ENCODE peak calls at places on chromosome 1, in ten cellular contexts. One of them, this sample, is unnamed.

GRCh38 chr1:203572134-203572625 is 54.5 kb upstream of the ATP2B4 start:
- DNase-seq in effector memory CD4-positive, alpha-beta T cell: no peak
- DNase-seq in GM04504: no peak
- DNase-seq in substantia nigra: no peak
- DNase-seq in MV-4-11: no peak
- DNase-seq in iPS-NIHi11: peak
- DNase-seq in pons: no peak
- DNase-seq in amniotic stem cell: no peak
- DNase-seq in fibroblast of lung: peak
- DNase-seq in H54: no peak
- DNase-seq in this sample: peak

GRCh38 chr1:238345837-238346236 is 455.1 kb upstream of the ZP4 start:
- DNase-seq in effector memory CD4-positive, alpha-beta T cell: no peak
- DNase-seq in GM04504: no peak
- DNase-seq in substantia nigra: no peak
- DNase-seq in MV-4-11: no peak
- DNase-seq in iPS-NIHi11: no peak
- DNase-seq in pons: no peak
- DNase-seq in amniotic stem cell: no peak
- DNase-seq in fibroblast of lung: no peak
- DNase-seq in H54: no peak
- DNase-seq in this sample: no peak

GRCh38 chr1:201400257-201401230 is 1.4 kb upstream of the LAD1 start:
- DNase-seq in effector memory CD4-positive, alpha-beta T cell: no peak
- DNase-seq in GM04504: no peak
- DNase-seq in substantia nigra: no peak
- DNase-seq in MV-4-11: no peak
- DNase-seq in iPS-NIHi11: no peak
- DNase-seq in pons: no peak
- DNase-seq in amniotic stem cell: no peak
- DNase-seq in fibroblast of lung: no peak
- DNase-seq in H54: no peak
- DNase-seq in this sample: no peak

GRCh38 chr1:157099633-157100009 is at the start of gene ETV3L:
- DNase-seq in effector memory CD4-positive, alpha-beta T cell: no peak
- DNase-seq in GM04504: no peak
- DNase-seq in substantia nigra: no peak
- DNase-seq in MV-4-11: peak
- DNase-seq in iPS-NIHi11: peak
- DNase-seq in pons: no peak
- DNase-seq in amniotic stem cell: no peak
- DNase-seq in fibroblast of lung: no peak
- DNase-seq in H54: no peak
- DNase-seq in this sample: no peak

GRCh38 chr1:212976586-212976985 is 26.2 kb downstream of the VASH2 start:
- DNase-seq in effector memory CD4-positive, alpha-beta T cell: no peak
- DNase-seq in GM04504: no peak
- DNase-seq in substantia nigra: no peak
- DNase-seq in MV-4-11: no peak
- DNase-seq in iPS-NIHi11: no peak
- DNase-seq in pons: no peak
- DNase-seq in amniotic stem cell: no peak
- DNase-seq in fibroblast of lung: no peak
- DNase-seq in H54: no peak
- DNase-seq in this sample: no peak

GRCh38 chr1:39141925-39142324 is 62.6 kb upstream of the MACF1 start:
- DNase-seq in effector memory CD4-positive, alpha-beta T cell: no peak
- DNase-seq in GM04504: no peak
- DNase-seq in substantia nigra: no peak
- DNase-seq in MV-4-11: no peak
- DNase-seq in iPS-NIHi11: peak
- DNase-seq in pons: no peak
- DNase-seq in amniotic stem cell: no peak
- DNase-seq in fibroblast of lung: peak
- DNase-seq in H54: no peak
- DNase-seq in this sample: no peak

GRCh38 chr1:66940968-66941367 is 16.2 kb downstream of the MIER1 start:
- DNase-seq in effector memory CD4-positive, alpha-beta T cell: no peak
- DNase-seq in GM04504: no peak
- DNase-seq in substantia nigra: no peak
- DNase-seq in MV-4-11: no peak
- DNase-seq in iPS-NIHi11: no peak
- DNase-seq in pons: no peak
- DNase-seq in amniotic stem cell: no peak
- DNase-seq in fibroblast of lung: no peak
- DNase-seq in H54: no peak
- DNase-seq in this sample: no peak

GRCh38 chr1:220521755-220522154 is 6.2 kb upstream of the MARK1 start:
- DNase-seq in effector memory CD4-positive, alpha-beta T cell: no peak
- DNase-seq in GM04504: no peak
- DNase-seq in substantia nigra: no peak
- DNase-seq in MV-4-11: no peak
- DNase-seq in iPS-NIHi11: no peak
- DNase-seq in pons: no peak
- DNase-seq in amniotic stem cell: no peak
- DNase-seq in fibroblast of lung: no peak
- DNase-seq in H54: no peak
- DNase-seq in this sample: no peak

GRCh38 chr1:47792786-47793185 is 204.4 kb downstream of the TRABD2B start:
- DNase-seq in effector memory CD4-positive, alpha-beta T cell: no peak
- DNase-seq in GM04504: no peak
- DNase-seq in substantia nigra: no peak
- DNase-seq in MV-4-11: no peak
- DNase-seq in iPS-NIHi11: no peak
- DNase-seq in pons: no peak
- DNase-seq in amniotic stem cell: no peak
- DNase-seq in fibroblast of lung: no peak
- DNase-seq in H54: no peak
- DNase-seq in this sample: no peak

GRCh38 chr1:173453982-173454381 is 23.2 kb upstream of the PRDX6 start:
- DNase-seq in effector memory CD4-positive, alpha-beta T cell: no peak
- DNase-seq in GM04504: no peak
- DNase-seq in substantia nigra: no peak
- DNase-seq in MV-4-11: no peak
- DNase-seq in iPS-NIHi11: no peak
- DNase-seq in pons: no peak
- DNase-seq in amniotic stem cell: no peak
- DNase-seq in fibroblast of lung: no peak
- DNase-seq in H54: no peak
- DNase-seq in this sample: no peak

GRCh38 chr1:49297783-49298182 is 521.1 kb upstream of the BEND5 start:
- DNase-seq in effector memory CD4-positive, alpha-beta T cell: no peak
- DNase-seq in GM04504: no peak
- DNase-seq in substantia nigra: no peak
- DNase-seq in MV-4-11: no peak
- DNase-seq in iPS-NIHi11: no peak
- DNase-seq in pons: no peak
- DNase-seq in amniotic stem cell: no peak
- DNase-seq in fibroblast of lung: no peak
- DNase-seq in H54: no peak
- DNase-seq in this sample: peak

GRCh38 chr1:44784094-44785026 is 3.6 kb downstream of the BEST4 start:
- DNase-seq in effector memory CD4-positive, alpha-beta T cell: no peak
- DNase-seq in GM04504: no peak
- DNase-seq in substantia nigra: no peak
- DNase-seq in MV-4-11: no peak
- DNase-seq in iPS-NIHi11: peak
- DNase-seq in pons: no peak
- DNase-seq in amniotic stem cell: no peak
- DNase-seq in fibroblast of lung: no peak
- DNase-seq in H54: no peak
- DNase-seq in this sample: no peak

GRCh38 chr1:80217377-80217986 is 1211.0 kb upstream of the ADGRL4 start:
- DNase-seq in effector memory CD4-positive, alpha-beta T cell: no peak
- DNase-seq in GM04504: no peak
- DNase-seq in substantia nigra: no peak
- DNase-seq in MV-4-11: peak
- DNase-seq in iPS-NIHi11: peak
- DNase-seq in pons: peak
- DNase-seq in amniotic stem cell: peak
- DNase-seq in fibroblast of lung: peak
- DNase-seq in H54: peak
- DNase-seq in this sample: peak

GRCh38 chr1:20715406-20715805 is 2.4 kb downstream of the KIF17 start:
- DNase-seq in effector memory CD4-positive, alpha-beta T cell: no peak
- DNase-seq in GM04504: no peak
- DNase-seq in substantia nigra: no peak
- DNase-seq in MV-4-11: no peak
- DNase-seq in iPS-NIHi11: no peak
- DNase-seq in pons: no peak
- DNase-seq in amniotic stem cell: no peak
- DNase-seq in fibroblast of lung: no peak
- DNase-seq in H54: no peak
- DNase-seq in this sample: no peak

GRCh38 chr1:66571789-66572188 is 37.8 kb downstream of the SGIP1 start:
- DNase-seq in effector memory CD4-positive, alpha-beta T cell: no peak
- DNase-seq in GM04504: no peak
- DNase-seq in substantia nigra: no peak
- DNase-seq in MV-4-11: no peak
- DNase-seq in iPS-NIHi11: no peak
- DNase-seq in pons: no peak
- DNase-seq in amniotic stem cell: no peak
- DNase-seq in fibroblast of lung: no peak
- DNase-seq in H54: no peak
- DNase-seq in this sample: no peak

GRCh38 chr1:62746086-62746808 is 37.7 kb upstream of the ATG4C start:
- DNase-seq in effector memory CD4-positive, alpha-beta T cell: no peak
- DNase-seq in GM04504: peak
- DNase-seq in substantia nigra: no peak
- DNase-seq in MV-4-11: peak
- DNase-seq in iPS-NIHi11: peak
- DNase-seq in pons: peak
- DNase-seq in amniotic stem cell: peak
- DNase-seq in fibroblast of lung: peak
- DNase-seq in H54: peak
- DNase-seq in this sample: peak

GRCh38 chr1:214136336-214136735 is 144.6 kb upstream of the SMYD2 start:
- DNase-seq in effector memory CD4-positive, alpha-beta T cell: no peak
- DNase-seq in GM04504: no peak
- DNase-seq in substantia nigra: no peak
- DNase-seq in MV-4-11: peak
- DNase-seq in iPS-NIHi11: no peak
- DNase-seq in pons: no peak
- DNase-seq in amniotic stem cell: no peak
- DNase-seq in fibroblast of lung: no peak
- DNase-seq in H54: no peak
- DNase-seq in this sample: no peak

GRCh38 chr1:201395936-201396335 is 3.2 kb downstream of the LAD1 start:
- DNase-seq in effector memory CD4-positive, alpha-beta T cell: no peak
- DNase-seq in GM04504: no peak
- DNase-seq in substantia nigra: no peak
- DNase-seq in MV-4-11: no peak
- DNase-seq in iPS-NIHi11: no peak
- DNase-seq in pons: no peak
- DNase-seq in amniotic stem cell: no peak
- DNase-seq in fibroblast of lung: no peak
- DNase-seq in H54: no peak
- DNase-seq in this sample: no peak

GRCh38 chr1:110878993-110879392 is 6.0 kb downstream of the CD53 start:
- DNase-seq in effector memory CD4-positive, alpha-beta T cell: no peak
- DNase-seq in GM04504: no peak
- DNase-seq in substantia nigra: no peak
- DNase-seq in MV-4-11: no peak
- DNase-seq in iPS-NIHi11: no peak
- DNase-seq in pons: no peak
- DNase-seq in amniotic stem cell: no peak
- DNase-seq in fibroblast of lung: no peak
- DNase-seq in H54: no peak
- DNase-seq in this sample: no peak

GRCh38 chr1:66397192-66397591 is 136.8 kb upstream of the SGIP1 start:
- DNase-seq in effector memory CD4-positive, alpha-beta T cell: no peak
- DNase-seq in GM04504: no peak
- DNase-seq in substantia nigra: no peak
- DNase-seq in MV-4-11: peak
- DNase-seq in iPS-NIHi11: no peak
- DNase-seq in pons: no peak
- DNase-seq in amniotic stem cell: no peak
- DNase-seq in fibroblast of lung: no peak
- DNase-seq in H54: no peak
- DNase-seq in this sample: no peak

GRCh38 chr1:15574741-15575140 is 10.1 kb downstream of the AGMAT start:
- DNase-seq in effector memory CD4-positive, alpha-beta T cell: no peak
- DNase-seq in GM04504: no peak
- DNase-seq in substantia nigra: no peak
- DNase-seq in MV-4-11: no peak
- DNase-seq in iPS-NIHi11: no peak
- DNase-seq in pons: peak
- DNase-seq in amniotic stem cell: no peak
- DNase-seq in fibroblast of lung: no peak
- DNase-seq in H54: no peak
- DNase-seq in this sample: peak

GRCh38 chr1:63773815-63774616 is at the start of gene ROR1:
- DNase-seq in effector memory CD4-positive, alpha-beta T cell: no peak
- DNase-seq in GM04504: peak
- DNase-seq in substantia nigra: peak
- DNase-seq in MV-4-11: peak
- DNase-seq in iPS-NIHi11: peak
- DNase-seq in pons: peak
- DNase-seq in amniotic stem cell: peak
- DNase-seq in fibroblast of lung: peak
- DNase-seq in H54: peak
- DNase-seq in this sample: peak

GRCh38 chr1:228275435-228276342 is 67.8 kb downstream of the OBSCN start:
- DNase-seq in effector memory CD4-positive, alpha-beta T cell: peak
- DNase-seq in GM04504: peak
- DNase-seq in substantia nigra: peak
- DNase-seq in MV-4-11: peak
- DNase-seq in iPS-NIHi11: peak
- DNase-seq in pons: peak
- DNase-seq in amniotic stem cell: peak
- DNase-seq in fibroblast of lung: peak
- DNase-seq in H54: no peak
- DNase-seq in this sample: peak

GRCh38 chr1:109789771-109790170 is 26.0 kb upstream of the EPS8L3 start:
- DNase-seq in effector memory CD4-positive, alpha-beta T cell: no peak
- DNase-seq in GM04504: no peak
- DNase-seq in substantia nigra: no peak
- DNase-seq in MV-4-11: no peak
- DNase-seq in iPS-NIHi11: no peak
- DNase-seq in pons: no peak
- DNase-seq in amniotic stem cell: no peak
- DNase-seq in fibroblast of lung: no peak
- DNase-seq in H54: no peak
- DNase-seq in this sample: no peak

GRCh38 chr1:17636612-17637011 is 97.1 kb downstream of the ARHGEF10L start:
- DNase-seq in effector memory CD4-positive, alpha-beta T cell: no peak
- DNase-seq in GM04504: no peak
- DNase-seq in substantia nigra: no peak
- DNase-seq in MV-4-11: no peak
- DNase-seq in iPS-NIHi11: no peak
- DNase-seq in pons: no peak
- DNase-seq in amniotic stem cell: no peak
- DNase-seq in fibroblast of lung: no peak
- DNase-seq in H54: no peak
- DNase-seq in this sample: no peak

GRCh38 chr1:89757532-89757931 is 63.3 kb upstream of the LRRC8D start:
- DNase-seq in effector memory CD4-positive, alpha-beta T cell: no peak
- DNase-seq in GM04504: no peak
- DNase-seq in substantia nigra: no peak
- DNase-seq in MV-4-11: peak
- DNase-seq in iPS-NIHi11: no peak
- DNase-seq in pons: peak
- DNase-seq in amniotic stem cell: no peak
- DNase-seq in fibroblast of lung: peak
- DNase-seq in H54: no peak
- DNase-seq in this sample: peak

GRCh38 chr1:82453511-82454185 is 652.9 kb downstream of the ADGRL2 start:
- DNase-seq in effector memory CD4-positive, alpha-beta T cell: no peak
- DNase-seq in GM04504: no peak
- DNase-seq in substantia nigra: no peak
- DNase-seq in MV-4-11: peak
- DNase-seq in iPS-NIHi11: no peak
- DNase-seq in pons: no peak
- DNase-seq in amniotic stem cell: no peak
- DNase-seq in fibroblast of lung: no peak
- DNase-seq in H54: no peak
- DNase-seq in this sample: no peak

GRCh38 chr1:155005076-155005971 is 2.7 kb downstream of the ZBTB7B start:
- DNase-seq in effector memory CD4-positive, alpha-beta T cell: no peak
- DNase-seq in GM04504: no peak
- DNase-seq in substantia nigra: peak
- DNase-seq in MV-4-11: no peak
- DNase-seq in iPS-NIHi11: no peak
- DNase-seq in pons: peak
- DNase-seq in amniotic stem cell: no peak
- DNase-seq in fibroblast of lung: peak
- DNase-seq in H54: peak
- DNase-seq in this sample: peak